ENCODE peak calls at places on chromosomes 13 and 19, in four cellular contexts. One of them, this sample, is unnamed.

GRCh38 chr19:32053366-32053765 is 292.0 kb upstream of the ZNF507 start:
- DNase-seq in CD4-positive, alpha-beta T cell: no peak
- DNase-seq in left ventricle myocardium inferior: no peak
- DNase-seq in PC-9: no peak
- DNase-seq in this sample: no peak

GRCh38 chr13:20808874-20809273 is 35.1 kb upstream of the EEF1AKMT1 start:
- DNase-seq in CD4-positive, alpha-beta T cell: no peak
- DNase-seq in left ventricle myocardium inferior: no peak
- DNase-seq in PC-9: no peak
- DNase-seq in this sample: no peak

GRCh38 chr13:109274188-109274821 is 512.1 kb downstream of the IRS2 start:
- DNase-seq in CD4-positive, alpha-beta T cell: no peak
- DNase-seq in left ventricle myocardium inferior: no peak
- DNase-seq in PC-9: peak
- DNase-seq in this sample: no peak

GRCh38 chr13:26557393-26558073 is at the start of gene WASF3:
- DNase-seq in CD4-positive, alpha-beta T cell: peak
- DNase-seq in left ventricle myocardium inferior: peak
- DNase-seq in PC-9: peak
- DNase-seq in this sample: peak

GRCh38 chr19:56566904-56567273 is 379 bp upstream of the ZNF470 start:
- DNase-seq in CD4-positive, alpha-beta T cell: peak
- DNase-seq in left ventricle myocardium inferior: peak
- DNase-seq in PC-9: no peak
- DNase-seq in this sample: peak

GRCh38 chr13:99467764-99468163 is 33.5 kb upstream of the TM9SF2 start:
- DNase-seq in CD4-positive, alpha-beta T cell: no peak
- DNase-seq in left ventricle myocardium inferior: no peak
- DNase-seq in PC-9: peak
- DNase-seq in this sample: no peak

GRCh38 chr13:106242554-106242953 is 292.9 kb downstream of the EFNB2 start:
- DNase-seq in CD4-positive, alpha-beta T cell: no peak
- DNase-seq in left ventricle myocardium inferior: no peak
- DNase-seq in PC-9: no peak
- DNase-seq in this sample: no peak

GRCh38 chr19:43763473-43763939 is 8.7 kb upstream of the SMG9 start:
- DNase-seq in CD4-positive, alpha-beta T cell: no peak
- DNase-seq in left ventricle myocardium inferior: no peak
- DNase-seq in PC-9: no peak
- DNase-seq in this sample: no peak

GRCh38 chr19:17703823-17704463 is 15.3 kb upstream of the MAP1S start:
- DNase-seq in CD4-positive, alpha-beta T cell: peak
- DNase-seq in left ventricle myocardium inferior: no peak
- DNase-seq in PC-9: no peak
- DNase-seq in this sample: peak

GRCh38 chr19:33416307-33417215 is 43.1 kb downstream of the CEBPG start:
- DNase-seq in CD4-positive, alpha-beta T cell: peak
- DNase-seq in left ventricle myocardium inferior: peak
- DNase-seq in PC-9: peak
- DNase-seq in this sample: peak

GRCh38 chr19:35247526-35248309 is 1.1 kb upstream of the LSR start:
- DNase-seq in CD4-positive, alpha-beta T cell: peak
- DNase-seq in left ventricle myocardium inferior: no peak
- DNase-seq in PC-9: peak
- DNase-seq in this sample: no peak

GRCh38 chr19:58183822-58184215 is 958 bp downstream of the ZNF274 start:
- DNase-seq in CD4-positive, alpha-beta T cell: no peak
- DNase-seq in left ventricle myocardium inferior: no peak
- DNase-seq in PC-9: no peak
- DNase-seq in this sample: no peak

GRCh38 chr13:41601718-41602445 is 144.5 kb downstream of the RGCC start:
- DNase-seq in CD4-positive, alpha-beta T cell: no peak
- DNase-seq in left ventricle myocardium inferior: no peak
- DNase-seq in PC-9: no peak
- DNase-seq in this sample: no peak

GRCh38 chr13:20969182-20969581 is 66.6 kb upstream of the XPO4 start:
- DNase-seq in CD4-positive, alpha-beta T cell: no peak
- DNase-seq in left ventricle myocardium inferior: no peak
- DNase-seq in PC-9: peak
- DNase-seq in this sample: no peak

GRCh38 chr13:102878491-102878890 is 32.7 kb downstream of the ERCC5 start:
- DNase-seq in CD4-positive, alpha-beta T cell: no peak
- DNase-seq in left ventricle myocardium inferior: no peak
- DNase-seq in PC-9: no peak
- DNase-seq in this sample: no peak

GRCh38 chr19:48928164-48929005 is 5.1 kb upstream of the DHDH start:
- DNase-seq in CD4-positive, alpha-beta T cell: no peak
- DNase-seq in left ventricle myocardium inferior: no peak
- DNase-seq in PC-9: no peak
- DNase-seq in this sample: no peak

GRCh38 chr19:38564981-38565685 is 52.6 kb downstream of the MAP4K1 start:
- DNase-seq in CD4-positive, alpha-beta T cell: no peak
- DNase-seq in left ventricle myocardium inferior: no peak
- DNase-seq in PC-9: no peak
- DNase-seq in this sample: no peak

GRCh38 chr19:33473644-33474305 is 47.8 kb downstream of the PEPD start:
- DNase-seq in CD4-positive, alpha-beta T cell: no peak
- DNase-seq in left ventricle myocardium inferior: no peak
- DNase-seq in PC-9: no peak
- DNase-seq in this sample: no peak

DNA sequence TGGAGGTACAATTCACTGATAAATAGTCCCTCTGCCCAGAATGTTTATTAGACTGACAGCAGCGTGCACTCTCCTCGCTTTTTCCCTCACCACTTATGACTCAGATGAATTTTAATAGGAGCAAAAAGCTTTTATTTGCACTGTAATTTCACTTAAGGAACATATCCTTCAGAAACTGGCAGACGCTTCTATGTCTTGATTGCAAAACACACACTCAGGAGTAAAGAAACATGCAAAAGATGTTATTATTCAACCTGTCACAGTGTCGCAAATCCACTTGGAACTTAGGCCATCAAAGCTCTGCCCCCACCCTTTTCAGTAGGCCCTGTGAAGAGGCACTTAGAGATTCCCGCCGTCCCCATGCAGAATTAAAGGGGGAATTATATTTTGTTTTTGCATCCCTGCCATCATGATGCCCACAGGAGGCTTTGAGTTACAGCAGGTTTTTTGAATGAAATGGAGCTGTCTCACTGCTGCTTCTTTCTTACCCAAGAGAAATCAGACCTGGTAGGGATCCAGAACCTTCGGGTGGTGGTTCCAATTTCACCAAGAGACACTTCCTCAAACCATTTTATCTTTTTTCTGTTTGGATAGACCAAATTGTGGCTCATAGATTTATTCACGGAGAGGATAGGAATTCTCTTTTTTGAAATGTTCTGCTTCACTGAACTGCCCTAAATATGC is 74.5 kb downstream of the GGACT start:
- DNase-seq in CD4-positive, alpha-beta T cell: no peak
- DNase-seq in left ventricle myocardium inferior: no peak
- DNase-seq in PC-9: no peak
- DNase-seq in this sample: no peak
- H3K27ac ChIP-seq in CD4-positive, alpha-beta T cell: no peak
- H3K27ac ChIP-seq in left ventricle myocardium inferior: peak
- H3K27ac ChIP-seq in PC-9: no peak
- H3K27ac ChIP-seq in this sample: peak

DNA sequence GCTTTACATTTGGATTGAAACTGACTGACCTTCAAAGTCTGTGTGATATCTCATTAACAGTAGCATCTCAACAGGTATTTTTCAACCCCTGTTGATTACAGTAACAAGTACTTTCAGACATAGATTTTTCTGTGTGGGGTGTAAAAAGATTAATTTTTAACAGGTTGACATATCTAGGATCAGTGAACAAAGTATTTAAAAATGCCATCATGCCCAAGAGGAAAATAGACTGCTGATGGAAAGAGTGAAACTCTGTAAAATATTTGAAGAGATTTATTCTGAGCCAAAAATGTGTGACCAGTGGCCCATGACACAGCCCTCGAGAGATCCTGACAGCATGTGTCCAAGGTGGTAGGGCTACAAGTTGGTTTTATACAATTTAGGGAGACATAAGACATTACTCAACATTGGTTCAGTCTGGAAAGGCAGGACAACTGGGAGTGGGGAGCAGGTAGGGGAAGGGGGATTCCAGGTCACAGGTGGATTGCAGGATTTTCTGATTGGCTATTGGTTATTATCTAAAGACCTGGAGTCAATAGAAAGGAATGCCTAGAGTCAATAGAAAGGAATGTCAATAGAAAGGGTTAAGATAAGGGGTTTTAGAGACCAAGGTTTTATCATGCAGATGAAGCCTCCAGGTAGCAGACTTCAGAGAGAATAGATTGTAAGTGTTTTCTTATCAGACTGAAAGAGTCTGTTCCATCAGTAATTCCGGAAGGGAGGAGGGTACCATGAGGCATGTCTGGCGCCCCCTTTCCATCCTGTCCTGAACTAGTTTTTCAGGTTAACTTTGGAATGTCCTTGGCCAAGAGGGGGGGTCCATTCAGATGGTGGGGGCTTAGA is 29.1 kb downstream of the TNFRSF19 start:
- DNase-seq in CD4-positive, alpha-beta T cell: no peak
- DNase-seq in left ventricle myocardium inferior: no peak
- DNase-seq in PC-9: peak
- DNase-seq in this sample: no peak
- TF ChIP-seq CTCF in CD4-positive, alpha-beta T cell: no peak
- TF ChIP-seq CTCF in left ventricle myocardium inferior: no peak
- TF ChIP-seq CTCF in PC-9: no peak
- TF ChIP-seq CTCF in this sample: no peak

GRCh38 chr13:45132384-45133064 is 12.2 kb downstream of the GTF2F2 start:
- DNase-seq in CD4-positive, alpha-beta T cell: no peak
- DNase-seq in left ventricle myocardium inferior: no peak
- DNase-seq in PC-9: no peak
- DNase-seq in this sample: no peak
- H3K27ac ChIP-seq in CD4-positive, alpha-beta T cell: no peak
- H3K27ac ChIP-seq in left ventricle myocardium inferior: no peak
- H3K27ac ChIP-seq in PC-9: no peak
- H3K27ac ChIP-seq in this sample: no peak

DNA sequence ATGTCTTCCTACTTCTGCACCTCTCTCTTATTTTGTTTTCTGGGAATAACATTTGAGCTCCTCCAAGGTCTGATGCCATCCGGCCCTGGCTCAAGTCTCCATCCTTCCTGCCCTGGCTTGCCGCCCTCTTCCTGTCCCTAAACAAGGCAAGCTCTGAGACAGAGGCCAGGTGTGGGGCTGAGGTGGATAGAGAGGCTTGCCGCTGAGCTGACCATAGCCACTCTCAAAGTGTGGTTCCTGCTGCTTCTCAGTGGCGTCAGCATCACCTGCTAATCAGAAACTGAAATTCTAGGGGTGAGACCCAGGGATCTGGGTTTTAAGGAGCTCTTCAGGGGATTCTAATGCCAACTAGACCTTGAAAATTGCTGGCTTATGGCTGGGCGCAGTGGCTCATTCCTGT is 6.0 kb upstream of the TPRX2 start:
- DNase-seq in CD4-positive, alpha-beta T cell: no peak
- DNase-seq in left ventricle myocardium inferior: no peak
- DNase-seq in PC-9: no peak
- DNase-seq in this sample: no peak
- TF ChIP-seq CTCF in CD4-positive, alpha-beta T cell: no peak
- TF ChIP-seq CTCF in left ventricle myocardium inferior: no peak
- TF ChIP-seq CTCF in PC-9: no peak
- TF ChIP-seq CTCF in this sample: no peak

GRCh38 chr19:4010808-4011110 is 3.2 kb downstream of the PIAS4 start:
- DNase-seq in CD4-positive, alpha-beta T cell: no peak
- DNase-seq in left ventricle myocardium inferior: no peak
- DNase-seq in PC-9: no peak
- DNase-seq in this sample: no peak

GRCh38 chr19:4012092-4012974 is 4.8 kb downstream of the PIAS4 start:
- DNase-seq in CD4-positive, alpha-beta T cell: no peak
- DNase-seq in left ventricle myocardium inferior: no peak
- DNase-seq in PC-9: no peak
- DNase-seq in this sample: no peak

GRCh38 chr19:4012975-4013634 is 5.6 kb downstream of the PIAS4 start:
- DNase-seq in CD4-positive, alpha-beta T cell: no peak
- DNase-seq in left ventricle myocardium inferior: no peak
- DNase-seq in PC-9: no peak
- DNase-seq in this sample: no peak

GRCh38 chr19:4007836-4008539 is 452 bp downstream of the PIAS4 start:
- DNase-seq in CD4-positive, alpha-beta T cell: no peak
- DNase-seq in left ventricle myocardium inferior: no peak
- DNase-seq in PC-9: no peak
- DNase-seq in this sample: no peak

DNA sequence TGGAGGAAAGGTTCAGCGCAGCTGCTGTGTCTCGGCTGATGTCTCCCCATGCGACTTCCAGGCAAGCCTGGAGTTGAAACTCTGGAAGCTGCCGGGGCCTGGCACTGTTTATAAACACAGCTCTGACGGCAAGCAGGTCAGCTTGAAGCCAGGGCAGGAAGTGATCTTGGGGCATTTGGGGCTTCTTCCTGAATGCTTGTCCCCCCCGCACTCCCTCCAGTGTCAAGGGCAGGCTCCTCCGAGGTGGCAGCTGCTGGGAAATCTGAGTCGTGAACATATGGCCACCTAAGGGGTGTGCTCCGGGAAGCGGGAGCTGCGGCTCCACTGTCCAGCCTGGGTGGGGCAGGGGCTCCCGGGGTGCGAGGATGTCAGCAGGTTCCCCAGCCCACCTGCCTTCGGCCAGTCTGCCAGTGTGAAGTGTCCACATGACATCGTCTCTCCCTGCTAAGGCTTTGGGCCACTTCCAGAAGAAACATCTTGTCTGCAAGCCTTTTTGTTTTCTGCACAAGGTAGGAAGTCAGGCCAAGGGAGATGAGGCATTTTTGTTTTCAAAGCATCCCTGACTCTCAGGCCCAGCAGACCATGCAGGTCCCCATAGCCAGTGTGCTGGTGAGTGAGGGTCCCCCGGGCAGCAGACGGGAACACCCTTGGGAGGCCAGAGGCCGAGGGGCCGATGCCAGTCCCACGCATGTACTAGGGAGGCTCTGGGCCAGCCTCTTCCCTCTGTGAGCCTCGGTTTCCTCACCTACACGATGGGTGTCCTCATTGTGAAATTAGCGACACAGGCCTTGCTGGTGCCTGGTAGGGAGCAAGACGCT is 2.7 kb downstream of the PIAS4 start:
- DNase-seq in CD4-positive, alpha-beta T cell: no peak
- DNase-seq in left ventricle myocardium inferior: no peak
- DNase-seq in PC-9: no peak
- DNase-seq in this sample: no peak
- H3K27ac ChIP-seq in CD4-positive, alpha-beta T cell: no peak
- H3K27ac ChIP-seq in left ventricle myocardium inferior: peak
- H3K27ac ChIP-seq in PC-9: no peak
- H3K27ac ChIP-seq in this sample: peak

DNA sequence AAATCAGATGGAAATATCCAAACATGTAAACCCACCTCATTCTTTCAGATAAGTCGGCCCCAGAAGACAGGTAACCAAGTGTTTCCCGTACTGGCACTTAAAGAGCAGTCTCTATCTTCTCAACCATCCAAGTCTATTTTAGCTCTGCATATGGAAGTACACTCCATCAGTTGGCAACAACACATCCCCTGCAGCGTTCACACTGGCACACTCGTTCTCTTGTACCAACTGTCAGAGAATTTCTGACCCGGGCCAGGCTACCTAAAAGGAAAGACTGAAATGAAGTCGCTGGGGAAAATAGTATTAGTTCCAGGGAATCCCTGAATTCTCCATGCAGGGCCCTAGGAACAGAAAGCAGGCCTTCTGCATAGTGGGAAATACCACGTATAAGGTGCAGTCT is 109.3 kb downstream of the RXFP2 start:
- DNase-seq in CD4-positive, alpha-beta T cell: no peak
- DNase-seq in left ventricle myocardium inferior: no peak
- DNase-seq in PC-9: no peak
- DNase-seq in this sample: no peak
- TF ChIP-seq CTCF in CD4-positive, alpha-beta T cell: no peak
- TF ChIP-seq CTCF in left ventricle myocardium inferior: no peak
- TF ChIP-seq CTCF in PC-9: no peak
- TF ChIP-seq CTCF in this sample: no peak

GRCh38 chr19:40632311-40633036 is 31.3 kb downstream of the LTBP4 start:
- DNase-seq in CD4-positive, alpha-beta T cell: no peak
- DNase-seq in left ventricle myocardium inferior: no peak
- DNase-seq in PC-9: no peak
- DNase-seq in this sample: no peak
- H3K27ac ChIP-seq in CD4-positive, alpha-beta T cell: no peak
- H3K27ac ChIP-seq in left ventricle myocardium inferior: no peak
- H3K27ac ChIP-seq in PC-9: no peak
- H3K27ac ChIP-seq in this sample: no peak